ENCODE peak calls at places on chromosomes 4 and X, in eight cellular contexts. H is fibroblast of mammary gland; J is effector CD4-positive, alpha-beta T cell; S is AG09309; I is Ammon's horn; G is posterior cingulate gyrus; N is mucosa of gallbladder; K is tibial nerve. Y is an unnamed sample.

GRCh38 chr4:54663181-54663580 is 5.4 kb downstream of the KIT start:
- DNase-seq in H (no peak), S (no peak), I (no peak), J (no peak), G (no peak), K (no peak), N (no peak), Y (no peak)

GRCh38 chr4:89136525-89136924 is 25.2 kb downstream of the TIGD2 start:
- DNase-seq in S (peak), I (no peak), N (no peak), J (no peak), K (no peak), G (no peak), H (peak), Y (peak)

GRCh38 chrX:74492720-74493201 is 71.5 kb downstream of the SLC16A2 start:
- DNase-seq in G (no peak), H (peak), J (no peak), I (no peak), N (no peak), K (no peak), S (no peak), Y (no peak)

GRCh38 chrX:47854474-47854873 is 17.8 kb downstream of the ZNF81 start:
- DNase-seq in S (no peak), N (peak), G (peak), H (peak), K (peak), J (peak), I (peak), Y (no peak)

GRCh38 chrX:54785901-54786300 is 12.2 kb downstream of the ITIH6 start:
- DNase-seq in G (no peak), S (no peak), H (peak), N (no peak), K (no peak), I (no peak), J (no peak), Y (no peak)

GRCh38 chr4:168434993-168435392 is 45.3 kb downstream of the DDX60L start:
- DNase-seq in I (no peak), S (no peak), J (no peak), K (no peak), H (no peak), G (no peak), N (no peak), Y (no peak)

GRCh38 chrX:69510137-69510715 is 6.1 kb downstream of the NALF2 start:
- DNase-seq in K (no peak), H (no peak), N (no peak), S (no peak), I (no peak), G (no peak), J (no peak), Y (no peak)

GRCh38 chr4:25474690-25475089 is 97.6 kb downstream of the ANAPC4 start:
- DNase-seq in S (no peak), G (no peak), N (no peak), I (no peak), J (no peak), H (no peak), K (no peak), Y (no peak)

GRCh38 chr4:175066923-175067627 is 148.9 kb downstream of the ADAM29 start:
- DNase-seq in S (no peak), I (no peak), N (no peak), H (peak), J (no peak), K (no peak), G (no peak), Y (no peak)

GRCh38 chr4:173515458-173515857 is 14.6 kb downstream of the HAND2 start:
- DNase-seq in H (no peak), G (no peak), J (no peak), K (no peak), S (no peak), N (no peak), I (no peak), Y (no peak)